ENCODE peak calls at places on chromosomes 16 and 17, in ten cellular contexts. K is left lobe of liver; D is NAMALWA; R is Daoy; G is effector CD4-positive, alpha-beta T cell; H is SW480; T is NCI-H524; S is activated T-cell treated with anti-CD3 and anti-CD28 coated beads for 1 hour; C is right cardiac atrium; Z is A673. A is an unnamed sample.

GRCh38 chr17:64006361-64007088 is 8.4 kb downstream of the PRR29 start:
- DNase-seq in K (peak), D (no peak), R (no peak), G (no peak), H (no peak), T (no peak), S (no peak), C (peak), Z (no peak), A (no peak)

GRCh38 chr17:14701901-14702300 is 401.0 kb downstream of the HS3ST3B1 start:
- DNase-seq in K (no peak), D (no peak), R (no peak), G (no peak), H (no peak), T (no peak), S (no peak), C (no peak), Z (no peak), A (no peak)

GRCh38 chr17:18038149-18038850 is 668 bp downstream of the ATPAF2 start:
- DNase-seq in K (no peak), D (peak), R (no peak), G (no peak), H (peak), T (no peak), S (no peak), C (no peak), Z (no peak), A (peak)

GRCh38 chr17:46078675-46079074 is 79.6 kb downstream of the STH start:
- DNase-seq in K (no peak), D (no peak), R (no peak), G (no peak), H (no peak), T (no peak), S (no peak), C (no peak), Z (no peak), A (no peak)

GRCh38 chr17:61786088-61786487 is 77.2 kb downstream of the BRIP1 start:
- DNase-seq in K (no peak), D (peak), R (no peak), G (no peak), H (no peak), T (no peak), S (no peak), C (no peak), Z (no peak), A (no peak)

GRCh38 chr16:85328665-85329058 is 216.4 kb upstream of the CIBAR2 start:
- DNase-seq in K (no peak), D (peak), R (peak), G (no peak), H (no peak), T (peak), S (no peak), C (no peak), Z (no peak), A (peak)

GRCh38 chr16:52090080-52090479 is 456.9 kb downstream of the TOX3 start:
- DNase-seq in K (no peak), D (no peak), R (no peak), G (no peak), H (peak), T (no peak), S (no peak), C (no peak), Z (peak), A (no peak)

GRCh38 chr16:10889880-10890279 is 12.9 kb downstream of the CIITA start:
- DNase-seq in K (no peak), D (peak), R (no peak), G (no peak), H (no peak), T (no peak), S (no peak), C (no peak), Z (no peak), A (no peak)

GRCh38 chr16:27973678-27974077 is 89.8 kb downstream of the GSG1L start:
- DNase-seq in K (no peak), D (no peak), R (peak), G (no peak), H (no peak), T (peak), S (no peak), C (no peak), Z (peak), A (peak)

GRCh38 chr16:69890114-69890890 is 60.8 kb upstream of the CLEC18A start:
- DNase-seq in K (no peak), D (no peak), R (peak), G (no peak), H (no peak), T (no peak), S (no peak), C (peak), Z (peak), A (peak)

GRCh38 chr16:11208916-11209665 is 46.9 kb downstream of the SOCS1 start:
- DNase-seq in K (no peak), D (no peak), R (no peak), G (no peak), H (no peak), T (no peak), S (no peak), C (no peak), Z (no peak), A (no peak)

GRCh38 chr16:10314811-10315210 is 71.0 kb upstream of the ATF7IP2 start:
- DNase-seq in K (no peak), D (peak), R (no peak), G (no peak), H (peak), T (peak), S (no peak), C (no peak), Z (peak), A (no peak)

GRCh38 chr16:88646345-88647034 is 4.4 kb downstream of the CYBA start:
- DNase-seq in K (no peak), D (no peak), R (no peak), G (no peak), H (no peak), T (no peak), S (no peak), C (peak), Z (no peak), A (no peak)

GRCh38 chr16:53083123-53083522 is 28.3 kb downstream of the CHD9 start:
- DNase-seq in K (no peak), D (no peak), R (no peak), G (no peak), H (no peak), T (no peak), S (no peak), C (no peak), Z (peak), A (no peak)

GRCh38 chr17:74513987-74514631 is 17.2 kb downstream of the CD300LB start:
- DNase-seq in K (no peak), D (peak), R (peak), G (peak), H (no peak), T (peak), S (peak), C (no peak), Z (peak), A (no peak)

GRCh38 chr17:44922746-44923470 is 7.6 kb upstream of the GFAP start:
- DNase-seq in K (no peak), D (no peak), R (no peak), G (no peak), H (no peak), T (no peak), S (no peak), C (no peak), Z (no peak), A (no peak)

GRCh38 chr17:44533533-44534246 is 23.6 kb upstream of the FZD2 start:
- DNase-seq in K (peak), D (peak), R (peak), G (peak), H (peak), T (peak), S (peak), C (peak), Z (peak), A (peak)

GRCh38 chr16:14307623-14308356 is 236.7 kb downstream of the MRTFB start:
- DNase-seq in K (peak), D (no peak), R (peak), G (no peak), H (no peak), T (no peak), S (no peak), C (peak), Z (no peak), A (no peak)

GRCh38 chr17:29133146-29133713 is 47.0 kb downstream of the MYO18A start:
- DNase-seq in K (no peak), D (no peak), R (peak), G (no peak), H (no peak), T (no peak), S (no peak), C (peak), Z (no peak), A (peak)

GRCh38 chr16:73126453-73126853 is 78.5 kb upstream of the ZFHX3 start:
- DNase-seq in K (peak), D (no peak), R (no peak), G (no peak), H (no peak), T (no peak), S (no peak), C (peak), Z (peak), A (no peak)

GRCh38 chr16:28829747-28830146 is 6.9 kb downstream of the ATXN2L start:
- DNase-seq in K (no peak), D (no peak), R (no peak), G (no peak), H (no peak), T (no peak), S (no peak), C (no peak), Z (no peak), A (no peak)

GRCh38 chr16:86597880-86598606 is 19.7 kb downstream of the FOXL1 start:
- DNase-seq in K (no peak), D (peak), R (no peak), G (no peak), H (no peak), T (no peak), S (no peak), C (peak), Z (peak), A (no peak)

GRCh38 chr16:64654137-64654652 is 467.7 kb downstream of the CDH11 start:
- DNase-seq in K (no peak), D (no peak), R (no peak), G (no peak), H (no peak), T (no peak), S (no peak), C (no peak), Z (no peak), A (no peak)

GRCh38 chr16:46817961-46818360 is 13.0 kb downstream of the C16orf87 start:
- DNase-seq in K (no peak), D (no peak), R (peak), G (no peak), H (no peak), T (no peak), S (no peak), C (no peak), Z (no peak), A (no peak)

GRCh38 chr17:12620200-12620720 is 45.4 kb upstream of the MYOCD start:
- DNase-seq in K (no peak), D (no peak), R (peak), G (no peak), H (no peak), T (no peak), S (no peak), C (no peak), Z (peak), A (peak)

GRCh38 chr17:17433260-17433659 is 43.5 kb upstream of the MED9 start:
- DNase-seq in K (no peak), D (no peak), R (no peak), G (no peak), H (no peak), T (no peak), S (no peak), C (no peak), Z (no peak), A (no peak)

GRCh38 chr17:1977583-1978395 is 47.3 kb downstream of the RTN4RL1 start:
- DNase-seq in K (no peak), D (no peak), R (no peak), G (no peak), H (no peak), T (peak), S (no peak), C (peak), Z (no peak), A (peak)

GRCh38 chr16:2335286-2335895 is 5.1 kb downstream of the ABCA3 start:
- DNase-seq in K (peak), D (no peak), R (no peak), G (no peak), H (peak), T (peak), S (no peak), C (no peak), Z (no peak), A (no peak)